ENCODE peak calls at places on chromosomes 4 and X, in ten cellular contexts. J is ELR, M is KG1, W is EL, C is occipital lobe, G is SW 1271, D is GM12891, N is HEK293T, T is A172, L is NCI-H2029 treated with DMSO at 0.1 percent for 48 hours. S is an unnamed sample.

GRCh38 chr4:18524667-18525066 is 503.1 kb upstream of the LCORL start:
- DNase-seq in G (no peak), T (no peak), D (no peak), C (no peak), M (no peak), L (no peak), N (no peak), J (no peak), W (no peak), S (no peak)

GRCh38 chr4:182885022-182885737 is 32.0 kb downstream of the DCTD start:
- DNase-seq in T (no peak), G (no peak), J (no peak), M (no peak), C (no peak), N (no peak), L (no peak), W (no peak), D (no peak), S (no peak)

GRCh38 chr4:188437535-188437934 is 298.3 kb downstream of the TRIML1 start:
- DNase-seq in M (no peak), J (no peak), T (no peak), G (no peak), N (no peak), W (no peak), L (no peak), D (no peak), C (no peak), S (no peak)

GRCh38 chr4:598925-599324 is 22.8 kb upstream of the TMEM271 start:
- DNase-seq in G (no peak), D (no peak), M (no peak), W (no peak), J (no peak), C (no peak), T (no peak), L (no peak), N (no peak), S (no peak)

GRCh38 chrX:104419211-104419610 is 146.8 kb upstream of the IL1RAPL2 start:
- DNase-seq in C (no peak), W (peak), T (no peak), D (no peak), N (no peak), L (no peak), G (no peak), J (peak), M (no peak), S (no peak)

GRCh38 chrX:12360389-12360788 is 222.1 kb downstream of the FRMPD4 start:
- DNase-seq in D (no peak), T (peak), L (no peak), N (no peak), G (no peak), C (no peak), J (peak), W (peak), M (no peak), S (no peak)

GRCh38 chrX:110244951-110245480 is 72.9 kb downstream of the AMMECR1 start:
- DNase-seq in G (no peak), T (no peak), J (no peak), L (no peak), M (no peak), N (no peak), D (no peak), W (no peak), C (no peak), S (no peak)

GRCh38 chrX:102516314-102516936 is at the start of gene TMSB15A:
- DNase-seq in C (peak), L (peak), T (peak), G (peak), M (no peak), W (peak), N (peak), D (peak), J (peak), S (peak)

GRCh38 chrX:72312311-72312940 is 6.7 kb upstream of the CITED1 start:
- DNase-seq in J (no peak), M (no peak), T (no peak), L (no peak), C (no peak), W (no peak), D (no peak), N (no peak), G (no peak), S (no peak)

GRCh38 chr4:1449475-1449832 is 43.2 kb upstream of the NKX1-1 start:
- DNase-seq in J (no peak), W (no peak), N (no peak), D (peak), T (no peak), C (no peak), G (no peak), L (no peak), M (no peak), S (no peak)

GRCh38 chrX:138711399-138712347 is at the start of gene FGF13:
- DNase-seq in T (no peak), M (no peak), D (no peak), W (no peak), C (peak), N (peak), G (no peak), L (no peak), J (no peak), S (no peak)

GRCh38 chr4:130705023-130705422 is 1609.1 kb downstream of the C4orf33 start:
- DNase-seq in D (no peak), T (no peak), M (no peak), L (no peak), N (no peak), W (no peak), G (no peak), J (peak), C (no peak), S (no peak)

GRCh38 chr4:133152330-133152791 is 3.3 kb downstream of the PCDH10 start:
- DNase-seq in M (no peak), C (no peak), T (no peak), W (peak), L (no peak), G (no peak), J (peak), N (no peak), D (no peak), S (no peak)

S was measured in NCI-H2107.